ENCODE peak calls at places on chromosomes 5 and 9, in six cellular contexts. Z, Q, A, V, Y and H are unnamed samples. For H3K4me1, the result is how much of the 10 kb centered on the place peaks cover.

GRCh38 chr9:33135086-33135958 is 31.8 kb downstream of the B4GALT1 start:
- DNase-seq in V (no peak), Q (no peak), Y (no peak), A (peak), Z (no peak), H (no peak)

GRCh38 chr9:79542735-79543504 is 28.8 kb upstream of the TLE4 start:
- DNase-seq in Y (no peak), Q (no peak), Z (no peak), V (no peak), A (no peak), H (no peak)

GRCh38 chr5:143080982-143081381 is 310.8 kb downstream of the ARHGAP26 start:
- DNase-seq in V (no peak), Y (no peak), Z (no peak), Q (no peak), A (no peak), H (no peak)

GRCh38 chr5:176789873-176790615 is 20.3 kb upstream of the UNC5A start:
- DNase-seq in Z (no peak), Q (no peak), V (no peak), Y (peak), A (no peak), H (no peak)

GRCh38 chr5:73338201-73339126 is 110.1 kb downstream of the FOXD1 start:
- DNase-seq in Q (no peak), Z (no peak), A (no peak), V (no peak), Y (no peak), H (no peak)

GRCh38 chr9:81535542-81536241 is 153.7 kb downstream of the TLE1 start:
- DNase-seq in Y (no peak), A (no peak), V (no peak), Q (no peak), Z (peak), H (no peak)

GRCh38 chr5:168891175-168891812 is 312.1 kb upstream of the PANK3 start:
- DNase-seq in A (no peak), V (no peak), Q (no peak), Z (no peak), Y (no peak), H (no peak)

GRCh38 chr5:3509290-3509689 is 86.3 kb upstream of the IRX1 start:
- DNase-seq in Y (no peak), A (no peak), Q (no peak), Z (no peak), V (no peak), H (no peak)

GRCh38 chr9:22157271-22157670 is 148.2 kb upstream of the CDKN2B start:
- DNase-seq in Z (no peak), Q (no peak), A (no peak), Y (no peak), V (no peak), H (no peak)

GRCh38 chr9:109304350-109304749 is 16.5 kb downstream of the EPB41L4B start:
- DNase-seq in Y (no peak), Z (no peak), A (no peak), Q (no peak), V (no peak), H (no peak)
- H3K27ac ChIP-seq in Y (no peak), Z (peak), A (no peak), Q (no peak), V (no peak), H (no peak)

GRCh38 chr5:14176888-14177287 is 33.7 kb downstream of the TRIO start:
- DNase-seq in A (no peak), Y (no peak), Z (no peak), V (no peak), Q (no peak), H (no peak)
- H3K4me1 ChIP-seq in A (under half), Y (half or more), Z (half or more), V (half or more), Q (under half), H (under half)

GRCh38 chr5:44387391-44387790 is 1.8 kb downstream of the FGF10 start:
- DNase-seq in Y (no peak), V (no peak), Z (no peak), A (no peak), Q (no peak), H (no peak)

GRCh38 chr5:44387911-44388310 is 1.3 kb downstream of the FGF10 start:
- DNase-seq in Q (no peak), Z (no peak), Y (no peak), V (no peak), A (peak), H (no peak)

GRCh38 chr5:44390332-44390731 is 1.1 kb upstream of the FGF10 start:
- DNase-seq in Z (no peak), V (no peak), A (no peak), Q (no peak), Y (no peak), H (no peak)

GRCh38 chr5:44389410-44389879 is at the start of gene FGF10:
- DNase-seq in Q (no peak), Z (no peak), V (no peak), A (peak), Y (no peak), H (no peak)

GRCh38 chr5:44388504-44389409 is 463 bp downstream of the FGF10 start:
- DNase-seq in A (peak), Z (no peak), Y (no peak), Q (no peak), V (no peak), H (no peak)
- H3K4me3 ChIP-seq in A (peak), Z (peak), Y (no peak), Q (no peak), V (no peak), H (no peak)

GRCh38 chr5:149061341-149061740 is 1.5 kb downstream of the SH3TC2 start:
- DNase-seq in A (no peak), Q (no peak), V (no peak), Y (no peak), Z (no peak), H (no peak)
- H3K27ac ChIP-seq in A (no peak), Q (no peak), V (no peak), Y (peak), Z (no peak), H (no peak)

GRCh38 chr5:150648294-150649107 is 8.0 kb downstream of the SYNPO start:
- DNase-seq in Q (no peak), Z (no peak), V (no peak), A (peak), Y (no peak), H (no peak)
- H3K4me1 ChIP-seq in Q (under half), Z (half or more), V (under half), A (under half), Y (under half), H (under half)

DNA sequence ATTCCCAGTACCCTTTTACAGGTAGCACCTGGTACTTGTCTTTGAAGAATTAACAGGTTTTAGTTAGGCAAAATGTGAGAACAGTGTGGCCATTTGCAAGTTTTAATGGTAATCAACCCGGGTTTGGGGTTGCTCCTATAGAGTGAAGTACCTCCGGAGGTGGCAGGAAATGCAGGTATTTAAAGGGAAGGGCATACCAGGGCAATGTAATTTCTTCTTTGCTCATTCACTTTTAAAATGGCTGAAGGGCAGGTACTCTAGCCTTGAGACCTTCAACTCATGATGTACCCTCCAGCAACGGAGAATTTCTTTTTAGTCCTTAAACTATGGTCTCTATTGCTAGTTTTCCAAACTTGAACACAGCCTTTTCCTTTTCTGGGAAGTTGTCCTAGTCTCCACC is 1.3 kb upstream of the HSPA4 start:
- DNase-seq in Z (no peak), A (no peak), Y (no peak), V (no peak), Q (no peak), H (no peak)
- H3K4me3 ChIP-seq in Z (peak), A (peak), Y (peak), V (peak), Q (peak), H (peak)